ENCODE peak calls at places on chromosome 9, in six cellular contexts. O is H1, R is HepG2, T is HL-60, E is K562, Q is GM12878. Z is an unnamed sample.

GRCh38 chr9:114302727-114303126 is 20.2 kb upstream of the ORM1 start:
- DNase-seq in O (no peak), R (no peak), T (no peak), E (no peak), Q (no peak), Z (no peak)

GRCh38 chr9:38182321-38182720 is 113.3 kb upstream of the SHB start:
- DNase-seq in O (no peak), R (no peak), T (peak), E (no peak), Q (peak), Z (no peak)

GRCh38 chr9:126916909-126917308 is 2.3 kb downstream of the RALGPS1 start:
- DNase-seq in O (no peak), R (peak), T (no peak), E (no peak), Q (no peak), Z (no peak)

GRCh38 chr9:4297795-4298254 is 2.0 kb downstream of the GLIS3 start:
- DNase-seq in O (no peak), R (peak), T (peak), E (peak), Q (no peak), Z (peak)

GRCh38 chr9:116350213-116350612 is 196.6 kb downstream of the PAPPA start:
- DNase-seq in O (no peak), R (no peak), T (no peak), E (no peak), Q (no peak), Z (no peak)

GRCh38 chr9:136496801-136497620 is 14.2 kb upstream of the SEC16A start:
- DNase-seq in O (no peak), R (no peak), T (no peak), E (no peak), Q (no peak), Z (no peak)

GRCh38 chr9:132905726-132906125 is 27.0 kb downstream of the SPACA9 start:
- DNase-seq in O (no peak), R (no peak), T (no peak), E (no peak), Q (no peak), Z (no peak)

GRCh38 chr9:108746864-108747263 is 108.9 kb downstream of the ACTL7B start:
- DNase-seq in O (no peak), R (peak), T (no peak), E (no peak), Q (no peak), Z (no peak)

GRCh38 chr9:3887121-3887797 is 361.5 kb upstream of the RFX3 start:
- DNase-seq in O (no peak), R (no peak), T (no peak), E (no peak), Q (no peak), Z (no peak)

GRCh38 chr9:250625-251024 is 36.0 kb downstream of the DOCK8 start:
- DNase-seq in O (no peak), R (no peak), T (no peak), E (no peak), Q (no peak), Z (no peak)

GRCh38 chr9:25658587-25658986 is 19.7 kb downstream of the TUSC1 start:
- DNase-seq in O (no peak), R (no peak), T (no peak), E (no peak), Q (no peak), Z (no peak)

GRCh38 chr9:120970249-120970648 is 43.7 kb upstream of the TRAF1 start:
- DNase-seq in O (no peak), R (peak), T (no peak), E (no peak), Q (no peak), Z (no peak)

GRCh38 chr9:7970666-7971335 is 171.2 kb upstream of the DMAC1 start:
- DNase-seq in O (no peak), R (no peak), T (peak), E (no peak), Q (no peak), Z (no peak)

GRCh38 chr9:120922404-120923173 is 4.0 kb downstream of the TRAF1 start:
- DNase-seq in O (no peak), R (no peak), T (no peak), E (no peak), Q (no peak), Z (no peak)

GRCh38 chr9:5834214-5834613 is 1.3 kb upstream of the ERMP1 start:
- DNase-seq in O (no peak), R (no peak), T (no peak), E (no peak), Q (no peak), Z (no peak)

GRCh38 chr9:33932078-33932807 is 115.3 kb downstream of the UBE2R2 start:
- DNase-seq in O (no peak), R (peak), T (no peak), E (no peak), Q (no peak), Z (no peak)

GRCh38 chr9:129746092-129746760 is 6.6 kb downstream of the PTGES start:
- DNase-seq in O (no peak), R (no peak), T (no peak), E (no peak), Q (no peak), Z (no peak)

GRCh38 chr9:81182421-81182820 is 506.9 kb downstream of the TLE1 start:
- DNase-seq in O (no peak), R (no peak), T (no peak), E (no peak), Q (no peak), Z (no peak)

GRCh38 chr9:112925058-112925641 is 34.5 kb upstream of the SLC46A2 start:
- DNase-seq in O (no peak), R (peak), T (no peak), E (peak), Q (no peak), Z (peak)

GRCh38 chr9:127629468-127630081 is 17.5 kb downstream of the STXBP1 start:
- DNase-seq in O (no peak), R (no peak), T (no peak), E (peak), Q (no peak), Z (no peak)

DNA sequence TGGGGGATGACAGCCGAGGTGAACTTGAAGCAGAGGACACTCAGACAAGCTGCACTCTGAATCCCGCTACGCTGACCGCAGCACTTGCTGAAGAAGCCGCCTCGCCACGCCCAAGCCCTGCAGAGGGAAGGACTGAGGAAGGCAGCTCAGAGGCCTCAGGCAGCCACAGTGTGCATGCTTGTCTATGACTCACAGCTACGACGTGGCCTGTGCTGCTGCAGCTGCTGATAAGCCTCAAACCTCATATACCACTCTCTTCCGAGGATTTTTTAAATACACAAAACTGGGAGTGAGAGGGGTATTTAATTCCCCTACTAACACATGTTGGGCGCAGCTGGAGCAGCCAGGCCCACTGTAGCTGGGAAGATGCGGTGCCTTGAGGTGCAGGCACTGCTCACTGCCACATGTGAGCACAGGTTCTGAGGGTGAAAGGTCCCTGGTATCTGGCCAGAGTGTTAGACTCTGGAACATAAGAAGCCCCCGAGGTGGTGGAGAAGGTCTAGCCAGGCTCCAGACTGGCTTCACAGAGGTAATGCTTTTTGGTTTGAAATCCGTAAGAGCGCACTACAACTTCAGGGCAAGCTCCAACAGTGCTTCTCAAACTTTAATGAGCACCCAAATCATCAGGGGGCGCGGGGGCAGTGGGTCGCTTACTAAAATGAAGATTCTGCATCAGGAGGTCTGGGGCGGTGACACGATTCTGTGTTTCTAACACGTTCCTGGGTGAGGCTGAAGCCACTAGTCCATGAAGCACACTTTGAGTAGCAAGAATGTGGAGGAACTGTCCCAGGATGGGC is 196.8 kb downstream of the AUH start:
- DNase-seq in O (no peak), R (peak), T (peak), E (peak), Q (no peak), Z (no peak)
- TF ChIP-seq GABPA in O (no peak), R (no peak), T (no peak), E (no peak), Q (no peak), Z (no peak)

GRCh38 chr9:36137392-36138004 is 965 bp downstream of the GLIPR2 start:
- DNase-seq in O (no peak), R (no peak), T (no peak), E (no peak), Q (no peak), Z (peak)
- TF ChIP-seq GABPA in O (no peak), R (no peak), T (no peak), E (no peak), Q (no peak), Z (no peak)

DNA sequence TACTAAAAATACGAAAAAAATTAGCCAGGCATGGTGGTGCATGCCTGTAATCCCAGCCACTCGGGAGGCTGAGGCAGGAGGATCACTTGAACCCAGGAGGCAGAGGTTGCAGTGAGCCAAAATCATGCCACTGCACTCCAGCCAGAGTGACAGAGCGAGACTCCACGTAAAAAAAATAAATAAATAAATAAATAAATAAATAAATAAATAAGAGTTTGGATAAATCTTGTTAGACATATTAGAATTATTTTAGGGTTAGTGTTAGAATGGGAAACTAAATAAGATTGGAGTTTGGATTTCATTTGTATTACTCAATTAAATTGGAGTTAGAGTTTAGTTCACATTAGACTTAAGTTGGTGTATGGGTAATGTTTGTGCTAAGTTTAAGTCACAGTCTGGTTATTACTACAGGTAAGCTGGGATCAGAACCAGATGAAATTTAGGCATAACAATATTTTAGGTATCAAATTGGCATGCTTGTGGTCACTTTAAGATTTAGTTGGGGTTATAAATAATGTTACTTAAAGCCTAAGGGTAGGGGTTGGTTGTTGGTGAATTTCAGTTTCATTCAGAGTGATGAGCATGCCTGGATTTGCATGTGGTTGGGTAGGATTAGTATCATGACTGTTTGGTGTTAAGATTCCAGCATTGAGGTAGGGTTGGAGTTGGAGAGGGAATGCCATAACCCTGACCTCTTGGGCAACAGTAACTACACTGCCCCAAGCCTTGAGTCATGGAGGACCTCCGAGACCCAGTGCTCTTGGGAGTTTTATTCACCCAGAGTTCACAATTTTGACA is 3.3 kb downstream of the OR5C1 start:
- DNase-seq in O (no peak), R (no peak), T (no peak), E (no peak), Q (no peak), Z (no peak)
- TF ChIP-seq GABPA in O (no peak), R (no peak), T (no peak), E (no peak), Q (no peak), Z (no peak)

GRCh38 chr9:21165516-21165915 is 944 bp downstream of the IFNA21 start:
- DNase-seq in O (no peak), R (no peak), T (no peak), E (no peak), Q (no peak), Z (no peak)

GRCh38 chr9:21155501-21155900 is 11.0 kb downstream of the IFNA21 start:
- DNase-seq in O (no peak), R (no peak), T (no peak), E (no peak), Q (no peak), Z (no peak)

DNA sequence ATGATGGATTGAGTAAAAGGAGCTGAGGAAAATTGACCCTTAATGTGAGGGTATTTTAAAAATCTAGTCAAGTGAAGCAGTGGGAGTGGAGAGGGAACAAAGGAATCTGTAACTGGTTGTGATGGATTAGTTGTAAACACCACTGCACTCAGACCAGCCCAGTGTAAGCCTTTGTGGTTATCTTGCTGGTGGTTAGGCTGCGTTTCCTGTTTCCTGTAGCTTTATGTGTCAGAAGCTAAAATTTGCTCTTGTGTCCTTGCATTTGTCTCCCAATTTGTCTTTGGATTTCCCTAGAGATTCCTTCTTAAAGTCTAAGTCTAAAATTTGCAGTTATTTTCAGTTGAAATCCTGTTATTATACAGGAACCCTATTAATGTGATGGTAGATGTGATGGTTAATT is 6.3 kb downstream of the IFNA21 start:
- DNase-seq in O (no peak), R (no peak), T (no peak), E (no peak), Q (peak), Z (no peak)
- TF ChIP-seq GABPA in O (no peak), R (no peak), T (no peak), E (no peak), Q (no peak), Z (no peak)

GRCh38 chr9:88387035-88387732 is 1.1 kb upstream of the SPIN1 start:
- DNase-seq in O (no peak), R (peak), T (peak), E (peak), Q (no peak), Z (no peak)
- TF ChIP-seq GABPA in O (no peak), R (no peak), T (no peak), E (peak), Q (no peak), Z (no peak)

GRCh38 chr9:109926321-109926959 is 146.4 kb downstream of the PALM2AKAP2 start:
- DNase-seq in O (no peak), R (no peak), T (peak), E (no peak), Q (no peak), Z (no peak)
- TF ChIP-seq GABPA in O (no peak), R (no peak), T (no peak), E (no peak), Q (no peak), Z (no peak)

Z was measured in SK-N-SH.